ENCODE peak calls at places on chromosomes 6 and 20, in six cellular contexts. O, U, S, V, B and Q are unnamed samples. For H3K36me3, the result is how much of the 10 kb centered on the place peaks cover.

GRCh38 chr20:46130534-46130933 is 12.4 kb downstream of the CD40 start:
- DNase-seq in O (no peak), U (no peak), S (no peak), V (no peak), B (no peak), Q (no peak)

GRCh38 chr6:68632620-68633195 is 2.4 kb upstream of the ADGRB3 start:
- DNase-seq in O (no peak), U (no peak), S (no peak), V (no peak), B (no peak), Q (no peak)

GRCh38 chr6:102619585-102619984 is 1226.1 kb downstream of the GRIK2 start:
- DNase-seq in O (peak), U (no peak), S (no peak), V (no peak), B (no peak), Q (no peak)

GRCh38 chr6:161890959-161891358 is 617.1 kb upstream of the AGPAT4 start:
- DNase-seq in O (no peak), U (no peak), S (no peak), V (no peak), B (no peak), Q (no peak)

GRCh38 chr20:45817652-45818194 is 5.3 kb downstream of the UBE2C start:
- DNase-seq in O (peak), U (no peak), S (no peak), V (no peak), B (no peak), Q (no peak)

GRCh38 chr20:1225263-1225728 is 548 bp upstream of the RAD21L1 start:
- DNase-seq in O (no peak), U (no peak), S (no peak), V (no peak), B (no peak), Q (no peak)

GRCh38 chr20:4455996-4456395 is 265.7 kb upstream of the PRND start:
- DNase-seq in O (no peak), U (no peak), S (no peak), V (no peak), B (no peak), Q (no peak)

GRCh38 chr6:165515963-165516624 is 146.9 kb downstream of the PDE10A start:
- DNase-seq in O (peak), U (no peak), S (no peak), V (no peak), B (no peak), Q (no peak)

GRCh38 chr6:113997106-113997505 is 26.2 kb upstream of the HDAC2 start:
- DNase-seq in O (peak), U (no peak), S (no peak), V (no peak), B (no peak), Q (no peak)

GRCh38 chr6:129901910-129902309 is 40.8 kb upstream of the TMEM244 start:
- DNase-seq in O (no peak), U (no peak), S (no peak), V (no peak), B (no peak), Q (no peak)

GRCh38 chr6:26383624-26384417 is 913 bp downstream of the BTN2A2 start:
- DNase-seq in O (peak), U (no peak), S (peak), V (no peak), B (no peak), Q (no peak)

GRCh38 chr20:25860531-25861150 is 164.0 kb upstream of the ZNF337 start:
- DNase-seq in O (no peak), U (peak), S (peak), V (no peak), B (no peak), Q (no peak)

GRCh38 chr20:23637282-23638221 is at the start of gene CST3:
- DNase-seq in O (peak), U (peak), S (peak), V (no peak), B (peak), Q (peak)

GRCh38 chr6:3918474-3918873 is 69.3 kb downstream of the FAM50B start:
- DNase-seq in O (no peak), U (no peak), S (no peak), V (no peak), B (no peak), Q (no peak)

GRCh38 chr20:59724457-59725366 is 120.4 kb downstream of the PHACTR3 start:
- DNase-seq in O (no peak), U (no peak), S (no peak), V (no peak), B (no peak), Q (no peak)

GRCh38 chr20:53707341-53708102 is 113.9 kb upstream of the ZNF217 start:
- DNase-seq in O (no peak), U (no peak), S (no peak), V (peak), B (no peak), Q (no peak)

GRCh38 chr20:11124849-11125505 is 451.2 kb upstream of the JAG1 start:
- DNase-seq in O (no peak), U (no peak), S (no peak), V (no peak), B (no peak), Q (no peak)

GRCh38 chr6:136579800-136580199 is 29.6 kb upstream of the MAP7 start:
- DNase-seq in O (peak), U (no peak), S (no peak), V (no peak), B (no peak), Q (no peak)

GRCh38 chr6:136571065-136571464 is 20.8 kb upstream of the MAP7 start:
- DNase-seq in O (no peak), U (no peak), S (no peak), V (no peak), B (no peak), Q (no peak)

GRCh38 chr6:136576821-136577220 is 26.6 kb upstream of the MAP7 start:
- DNase-seq in O (no peak), U (no peak), S (no peak), V (no peak), B (no peak), Q (no peak)
- H3K36me3 ChIP-seq in O (under half), U (half or more), S (under half), V (under half), B (half or more), Q (half or more)

DNA sequence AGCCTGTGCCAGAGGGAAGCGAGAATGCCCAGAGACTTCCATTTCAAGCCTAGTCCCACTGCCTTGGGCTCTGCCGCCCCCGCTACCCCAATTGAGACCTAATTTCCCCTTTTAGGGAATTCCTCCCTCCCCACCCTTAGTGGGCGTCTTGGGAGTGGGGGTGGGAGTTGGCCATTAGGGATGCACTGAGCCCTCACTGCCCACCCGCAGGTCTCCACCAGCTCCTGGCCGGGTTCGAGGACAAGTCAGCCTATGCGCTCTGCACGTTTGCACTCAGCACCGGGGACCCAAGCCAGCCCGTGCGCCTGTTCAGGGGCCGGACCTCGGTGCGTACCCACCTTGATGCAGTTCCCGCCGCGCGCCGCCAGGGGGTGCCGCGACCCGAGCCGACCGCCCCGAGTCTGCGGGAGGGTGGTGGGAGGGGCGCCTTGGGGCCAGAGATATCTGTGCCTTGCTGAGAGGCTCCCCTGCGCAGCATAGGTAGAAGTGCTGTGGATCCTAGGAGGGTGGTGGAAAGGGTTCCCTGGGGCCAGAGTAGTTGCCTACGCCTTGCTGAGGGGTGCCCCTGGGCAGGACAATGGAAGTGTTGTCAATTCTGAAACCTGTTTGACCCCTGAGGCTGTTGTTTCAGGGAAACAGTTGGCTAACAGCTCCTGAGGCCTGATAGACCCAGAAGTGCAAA is 9.2 kb downstream of the ITPA start:
- DNase-seq in O (peak), U (peak), S (peak), V (peak), B (peak), Q (peak)
- H3K36me3 ChIP-seq in O (under half), U (half or more), S (under half), V (under half), B (half or more), Q (under half)

DNA sequence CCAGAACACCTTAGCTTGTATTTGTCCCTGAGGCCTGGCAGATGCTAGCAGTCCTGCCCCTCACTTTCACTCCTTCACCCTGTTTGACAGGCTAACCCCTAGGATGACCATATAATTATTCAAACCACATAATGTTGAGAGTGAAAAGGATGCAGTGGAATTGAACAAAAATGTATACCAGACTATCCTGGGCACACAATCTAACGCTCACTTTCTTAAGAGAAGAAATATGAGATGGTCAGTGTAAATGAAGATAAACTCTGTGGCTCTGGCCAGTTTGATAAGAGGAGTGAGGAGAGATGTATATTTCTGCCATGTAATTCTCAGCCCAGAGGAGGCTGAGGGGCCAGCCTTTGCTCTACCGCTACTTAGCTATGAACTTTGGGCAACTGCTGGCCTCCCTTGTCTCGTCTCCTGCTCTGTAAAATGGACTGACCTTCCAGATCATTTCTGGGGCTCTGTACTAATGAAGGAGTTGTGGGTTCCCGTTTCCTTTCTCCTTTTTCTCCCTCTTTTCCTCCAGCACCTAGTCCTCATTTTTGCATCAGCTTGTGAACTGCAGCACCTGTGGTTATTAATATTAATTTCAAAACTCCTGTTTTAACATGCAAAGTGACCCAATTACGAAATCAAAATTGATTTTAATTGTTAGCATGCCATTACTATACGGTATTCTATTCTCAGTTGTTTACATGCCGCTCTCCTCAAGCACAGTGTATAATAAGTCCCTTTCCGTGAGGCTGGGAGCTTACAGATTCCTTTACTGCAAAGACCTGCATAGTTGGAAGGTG is 92.4 kb upstream of the IYD start:
- DNase-seq in O (no peak), U (no peak), S (no peak), V (no peak), B (no peak), Q (no peak)
- H3K36me3 ChIP-seq in O (under half), U (under half), S (under half), V (under half), B (under half), Q (under half)

GRCh38 chr6:10993896-10994295 is 50.2 kb downstream of the ELOVL2 start:
- DNase-seq in O (no peak), U (no peak), S (no peak), V (no peak), B (no peak), Q (no peak)

GRCh38 chr6:10995114-10995707 is 48.9 kb downstream of the ELOVL2 start:
- DNase-seq in O (no peak), U (no peak), S (no peak), V (no peak), B (no peak), Q (no peak)

GRCh38 chr6:10989587-10989986 is 54.5 kb downstream of the ELOVL2 start:
- DNase-seq in O (no peak), U (no peak), S (no peak), V (no peak), B (no peak), Q (no peak)

GRCh38 chr6:10991115-10991514 is 53.0 kb downstream of the ELOVL2 start:
- DNase-seq in O (peak), U (no peak), S (no peak), V (no peak), B (no peak), Q (no peak)
- H3K36me3 ChIP-seq in O (under half), U (under half), S (under half), V (under half), B (under half), Q (under half)

GRCh38 chr6:35638679-35639078 is 50.0 kb downstream of the FKBP5 start:
- DNase-seq in O (no peak), U (no peak), S (no peak), V (no peak), B (no peak), Q (no peak)

GRCh38 chr6:35643162-35643535 is 45.6 kb downstream of the FKBP5 start:
- DNase-seq in O (no peak), U (no peak), S (no peak), V (no peak), B (no peak), Q (no peak)

GRCh38 chr6:35637911-35638310 is 50.8 kb downstream of the FKBP5 start:
- DNase-seq in O (no peak), U (no peak), S (no peak), V (no peak), B (no peak), Q (no peak)

GRCh38 chr6:35640017-35640664 is 48.6 kb downstream of the FKBP5 start:
- DNase-seq in O (no peak), U (no peak), S (no peak), V (no peak), B (no peak), Q (no peak)

DNA sequence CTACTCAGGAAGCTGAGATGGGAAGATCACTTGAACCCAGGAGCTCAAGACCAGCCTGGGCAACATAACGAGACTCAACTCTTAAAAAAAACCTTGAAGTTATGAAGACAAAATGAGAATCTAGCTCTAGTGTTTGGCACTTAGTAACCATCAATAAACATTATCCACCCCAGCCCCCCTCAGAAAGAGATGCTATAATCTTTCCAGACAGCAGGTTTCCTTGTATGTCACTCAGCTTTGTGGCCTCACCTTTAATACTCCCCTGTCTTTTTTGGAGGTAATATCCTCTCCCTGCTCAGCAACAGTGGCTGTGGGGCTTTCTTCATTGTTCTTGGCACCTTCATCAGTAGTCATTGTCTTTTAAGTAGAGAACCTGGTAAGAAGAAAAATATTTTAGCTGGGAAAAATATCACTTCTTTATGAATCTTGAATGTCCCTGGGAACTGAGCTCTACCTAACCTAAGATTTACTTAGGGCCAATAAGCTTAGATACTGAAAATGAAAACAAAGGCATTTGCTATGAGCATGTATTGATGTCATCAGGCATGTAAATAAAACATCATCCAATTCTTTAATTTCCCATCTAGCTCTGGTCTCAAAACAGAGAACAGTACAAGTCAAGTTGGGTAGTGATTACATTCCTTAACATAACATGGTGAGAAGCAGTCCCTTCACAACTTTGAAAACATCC is 46.1 kb downstream of the FKBP5 start:
- DNase-seq in O (peak), U (no peak), S (no peak), V (no peak), B (no peak), Q (no peak)
- H3K36me3 ChIP-seq in O (under half), U (half or more), S (under half), V (under half), B (half or more), Q (under half)

GRCh38 chr6:78935561-78935960 is 68.2 kb downstream of the IRAK1BP1 start:
- DNase-seq in O (no peak), U (no peak), S (no peak), V (no peak), B (no peak), Q (no peak)

GRCh38 chr6:78942451-78942850 is 75.1 kb downstream of the IRAK1BP1 start:
- DNase-seq in O (peak), U (no peak), S (no peak), V (no peak), B (no peak), Q (no peak)

DNA sequence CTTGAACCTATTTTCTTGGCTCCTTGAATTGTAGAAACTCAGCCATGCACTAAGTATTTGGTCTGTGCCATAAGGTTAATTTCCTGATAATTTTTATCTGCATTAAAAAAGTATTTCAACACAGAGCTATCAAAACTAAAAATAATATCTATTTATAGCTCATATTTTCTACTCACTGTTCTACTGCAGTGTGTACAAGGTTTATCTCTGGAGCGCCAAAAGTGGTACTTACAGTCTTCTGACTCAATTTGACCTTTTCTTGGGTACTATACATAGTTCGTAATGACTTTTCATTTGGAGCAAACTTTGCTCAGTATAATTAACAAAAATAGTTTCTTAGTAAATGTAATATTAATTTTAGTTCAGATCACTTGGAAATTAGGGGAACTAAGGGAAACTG is 69.2 kb downstream of the IRAK1BP1 start:
- DNase-seq in O (no peak), U (no peak), S (no peak), V (no peak), B (no peak), Q (no peak)
- H3K36me3 ChIP-seq in O (under half), U (under half), S (under half), V (under half), B (under half), Q (under half)

GRCh38 chr20:63570281-63571086 is 3.6 kb downstream of the HELZ2 start:
- DNase-seq in O (no peak), U (no peak), S (no peak), V (no peak), B (no peak), Q (no peak)
- H3K36me3 ChIP-seq in O (under half), U (under half), S (under half), V (under half), B (under half), Q (under half)

DNA sequence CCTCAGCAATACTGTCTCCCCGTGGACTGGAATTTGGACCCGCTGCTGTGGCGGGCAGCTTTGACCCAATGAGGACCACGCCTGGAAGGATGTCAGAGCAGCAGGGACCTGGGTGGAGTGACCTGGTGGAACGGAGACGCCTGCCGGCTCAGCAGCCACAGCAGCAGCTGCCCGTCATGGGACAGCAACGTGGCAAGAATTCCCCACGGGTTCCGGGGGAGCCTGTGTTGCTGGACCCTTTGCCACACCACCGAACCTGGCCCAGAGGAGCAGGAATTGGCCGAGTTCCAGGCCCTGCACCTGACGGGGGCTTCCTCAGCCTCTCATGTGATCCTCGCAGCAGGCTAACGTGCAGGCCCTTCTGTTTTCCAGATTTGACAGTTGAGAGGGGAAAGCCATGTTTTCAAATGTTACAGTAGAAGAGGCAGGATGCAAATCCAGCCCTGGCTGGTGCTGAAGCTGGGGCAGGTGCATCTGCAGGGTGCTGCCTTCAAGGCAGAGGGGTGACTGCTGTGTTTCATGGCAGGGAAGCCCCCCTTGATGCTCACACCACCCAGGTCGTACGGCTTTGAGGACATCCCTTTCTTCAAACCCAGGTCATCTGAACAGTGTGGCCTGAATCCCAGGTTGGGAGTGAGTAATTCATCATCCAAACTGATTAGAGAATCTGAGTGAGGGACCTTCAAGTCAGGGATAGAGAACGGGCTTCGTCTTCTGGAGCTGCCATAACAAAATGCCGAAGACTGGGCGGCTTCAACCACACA is 93.4 kb downstream of the THBS2 start:
- DNase-seq in O (no peak), U (no peak), S (no peak), V (no peak), B (no peak), Q (no peak)
- H3K36me3 ChIP-seq in O (under half), U (under half), S (under half), V (under half), B (under half), Q (under half)

GRCh38 chr6:152978058-152978457 is 4.8 kb downstream of the FBXO5 start:
- DNase-seq in O (peak), U (no peak), S (no peak), V (no peak), B (no peak), Q (no peak)
- H3K36me3 ChIP-seq in O (under half), U (under half), S (under half), V (under half), B (under half), Q (under half)